ENCODE peak calls at places on chromosomes 1 and 21, in five cellular contexts. B is Karpas-422, K is fibroblast of lung, D is DND-41, R is PC-9. S is an unnamed sample.
A peak's percentile ranks its signal among the peaks of the same experiment; 100 is the strongest.

GRCh38 chr1:152141971-152142584 is 16.9 kb downstream of the RPTN start:
- DNase-seq in B (peak; percentile 62), K (peak; percentile 71), R (peak; percentile 66), D (peak; percentile 21), S (peak; percentile 54)

GRCh38 chr1:224668991-224669390 is 52.9 kb downstream of the CNIH3 start:
- DNase-seq in D (no peak), R (peak; percentile 44), K (peak; percentile 25), B (no peak), S (no peak)

GRCh38 chr1:71857862-71858261 is 424.5 kb downstream of the NEGR1 start:
- DNase-seq in D (no peak), B (no peak), R (no peak), K (peak; percentile 58), S (no peak)

GRCh38 chr1:158093376-158093775 is 87.3 kb upstream of the CD1D start:
- DNase-seq in R (no peak), D (no peak), B (no peak), K (no peak), S (no peak)

GRCh38 chr1:206035027-206035426 is 11.3 kb upstream of the CTSE start:
- DNase-seq in K (no peak), B (no peak), D (peak; percentile 18), R (no peak), S (no peak)

GRCh38 chr1:117284408-117285215 is 73.9 kb upstream of the VTCN1 start:
- DNase-seq in B (peak; percentile 68), D (no peak), K (peak; percentile 79), R (peak; percentile 81), S (peak; percentile 55)

GRCh38 chr1:213989071-213989739 is 1.4 kb downstream of the PROX1 start:
- DNase-seq in D (no peak), R (no peak), B (peak; percentile 72), K (no peak), S (no peak)

GRCh38 chr1:184627012-184627351 is 127.7 kb downstream of the EDEM3 start:
- DNase-seq in K (no peak), D (no peak), B (no peak), R (no peak), S (no peak)

GRCh38 chr21:45502006-45502345 is 40.3 kb downstream of the SLC19A1 start:
- DNase-seq in K (no peak), R (no peak), B (no peak), D (no peak), S (no peak)

GRCh38 chr21:33305344-33305671 is 19.5 kb upstream of the IFNAR1 start:
- DNase-seq in K (no peak), B (no peak), D (peak; percentile 1), R (no peak), S (no peak)

GRCh38 chr1:68725353-68725752 is 228.5 kb upstream of the DEPDC1 start:
- DNase-seq in K (peak; percentile 1), B (no peak), D (no peak), R (no peak), S (peak; percentile 53)

GRCh38 chr1:77687519-77687906 is 5.1 kb upstream of the ZZZ3 start:
- DNase-seq in R (peak; percentile 41), D (no peak), B (no peak), K (peak; percentile 25), S (no peak)

DNA sequence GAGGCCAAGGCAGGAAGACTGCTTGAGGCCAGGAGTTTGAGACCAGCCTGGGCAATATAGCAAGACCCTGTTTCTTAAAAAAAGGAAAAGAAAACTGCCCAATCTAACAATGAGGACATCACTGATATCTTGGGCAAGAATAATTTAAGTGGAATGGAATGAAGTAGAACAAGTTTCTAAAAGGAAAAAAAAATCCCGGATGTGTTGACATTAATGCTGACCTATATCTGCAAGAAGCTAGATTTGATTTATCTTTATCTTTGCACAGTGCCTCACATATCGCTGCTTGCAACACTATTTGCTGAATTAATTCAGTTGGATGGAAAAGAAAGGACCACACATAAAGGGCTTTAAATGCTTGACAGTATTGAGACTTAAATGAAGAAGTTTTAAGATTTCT is 27.8 kb downstream of the DIPK1A start:
- DNase-seq in R (peak; percentile 96), K (no peak), B (no peak), D (no peak), S (peak; percentile 65)
- H3K79me2 ChIP-seq in R (peaks cover 14% of the 10 kb centered on the region), K (no peaks in the 10 kb centered on the region), B (no peaks in the 10 kb centered on the region), D (peaks cover 80% of the 10 kb centered on the region), S (peaks cover 29% of the 10 kb centered on the region)

DNA sequence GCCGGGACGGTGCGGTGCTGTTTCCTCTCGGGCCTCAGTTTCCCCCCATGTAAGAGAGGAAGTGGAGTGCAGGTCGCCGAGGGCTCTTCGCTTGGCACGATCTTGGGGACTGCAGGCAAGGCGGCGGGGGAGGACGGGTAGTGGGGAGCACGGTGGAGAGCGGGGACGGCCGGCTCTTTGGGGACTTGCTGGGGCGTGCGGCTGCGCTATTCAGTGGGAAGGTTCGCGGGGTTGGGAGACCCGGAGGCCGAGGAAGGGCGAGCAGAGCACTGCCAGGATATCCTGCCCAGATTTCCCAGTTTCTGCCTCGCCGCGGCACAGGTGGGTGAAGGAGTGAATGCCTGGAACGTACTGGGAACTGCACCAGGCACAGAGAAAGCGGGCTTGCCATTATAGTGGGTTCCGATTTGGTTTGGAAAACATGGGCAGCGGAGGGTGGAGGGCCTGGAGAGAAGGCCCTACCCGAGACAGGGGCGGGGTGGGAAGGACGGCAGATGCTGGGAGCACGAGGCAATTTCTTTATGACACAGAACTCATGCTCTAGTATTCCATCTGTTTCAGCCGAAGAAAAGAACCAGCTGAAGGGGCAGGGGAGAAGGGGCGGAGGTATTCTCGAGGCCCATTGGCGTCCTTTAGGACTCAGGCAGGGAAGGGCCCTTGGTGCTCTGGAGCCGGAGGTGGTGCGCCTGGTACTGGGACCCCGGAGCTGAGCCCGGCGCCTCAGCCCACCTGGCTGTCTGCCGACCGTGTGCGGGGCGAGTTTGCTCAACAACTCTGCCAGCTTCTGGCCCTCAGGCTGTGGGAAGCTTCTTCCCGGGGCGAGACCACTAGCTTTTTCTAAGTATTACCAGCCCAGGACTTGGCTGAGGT is 970 bp downstream of the PCSK9 start:
- DNase-seq in B (no peak), R (no peak), D (no peak), K (peak; percentile 28), S (peak; percentile 24)
- H3K27me3 ChIP-seq in B (no peaks in the 10 kb centered on the region), R (no peaks in the 10 kb centered on the region), D (peaks cover 18% of the 10 kb centered on the region), K (peaks cover 61% of the 10 kb centered on the region), S (peaks cover 10% of the 10 kb centered on the region)

GRCh38 chr1:156160744-156161181 is 7.4 kb downstream of the SEMA4A start:
- DNase-seq in K (peak; percentile 65), D (no peak), B (no peak), R (no peak), S (no peak)
- H3K79me2 ChIP-seq in K (no peaks in the 10 kb centered on the region), D (no peaks in the 10 kb centered on the region), B (no peaks in the 10 kb centered on the region), R (no peaks in the 10 kb centered on the region), S (no peaks in the 10 kb centered on the region)

GRCh38 chr1:2084306-2084705 is 34.1 kb downstream of the PRKCZ start:
- DNase-seq in B (no peak), R (no peak), D (no peak), K (no peak), S (no peak)
- H3K27me3 ChIP-seq in B (no peaks in the 10 kb centered on the region), R (no peaks in the 10 kb centered on the region), D (no peaks in the 10 kb centered on the region), K (no peaks in the 10 kb centered on the region), S (no peaks in the 10 kb centered on the region)

GRCh38 chr21:35606136-35606535 is 454.2 kb downstream of the SETD4 start:
- DNase-seq in B (no peak), D (no peak), R (no peak), K (no peak), S (peak; percentile 35)

GRCh38 chr21:35603471-35603870 is 456.9 kb downstream of the SETD4 start:
- DNase-seq in K (no peak), R (no peak), D (peak; percentile 20), B (peak; percentile 40), S (no peak)

GRCh38 chr21:35606578-35606977 is 453.7 kb downstream of the SETD4 start:
- DNase-seq in K (no peak), D (no peak), B (no peak), R (no peak), S (peak; percentile 90)

GRCh38 chr21:35599164-35599563 is 461.2 kb downstream of the SETD4 start:
- DNase-seq in D (no peak), B (no peak), K (no peak), R (no peak), S (no peak)

DNA sequence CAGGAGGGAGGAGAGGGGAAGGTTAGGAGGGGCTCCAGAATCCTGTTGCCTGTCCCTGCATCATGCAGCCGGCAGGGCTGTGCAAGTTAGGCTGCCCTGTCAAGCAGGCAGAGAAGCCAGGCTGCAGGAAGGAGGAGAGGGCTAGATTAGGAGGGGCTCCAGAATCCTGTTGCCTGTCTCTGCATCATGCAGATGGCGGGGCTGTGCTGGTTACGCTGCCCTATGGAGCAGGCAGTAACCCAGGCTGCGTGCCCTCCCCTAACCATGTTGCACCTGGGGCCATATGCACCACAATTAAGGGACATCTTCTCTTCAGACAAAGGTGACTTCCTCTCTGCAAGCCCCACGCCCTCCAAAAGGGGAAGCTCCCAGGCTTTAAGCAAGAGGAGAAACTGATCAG is 457.5 kb downstream of the SETD4 start:
- DNase-seq in R (no peak), B (peak; percentile 42), K (no peak), D (peak; percentile 31), S (no peak)
- H3K79me2 ChIP-seq in R (no peaks in the 10 kb centered on the region), B (no peaks in the 10 kb centered on the region), K (no peaks in the 10 kb centered on the region), D (no peaks in the 10 kb centered on the region), S (no peaks in the 10 kb centered on the region)

GRCh38 chr1:39635871-39636210 is 3.6 kb downstream of the HEYL start:
- DNase-seq in R (no peak), K (no peak), D (no peak), B (no peak), S (no peak)

GRCh38 chr1:39632491-39633417 is 6.7 kb downstream of the HEYL start:
- DNase-seq in K (peak; percentile 63), D (no peak), R (no peak), B (no peak), S (no peak)

GRCh38 chr1:39631361-39632331 is 7.8 kb downstream of the HEYL start:
- DNase-seq in B (no peak), D (peak; percentile 8), R (no peak), K (no peak), S (no peak)

GRCh38 chr1:39635205-39635870 is 4.1 kb downstream of the HEYL start:
- DNase-seq in K (no peak), D (no peak), B (no peak), R (no peak), S (no peak)

DNA sequence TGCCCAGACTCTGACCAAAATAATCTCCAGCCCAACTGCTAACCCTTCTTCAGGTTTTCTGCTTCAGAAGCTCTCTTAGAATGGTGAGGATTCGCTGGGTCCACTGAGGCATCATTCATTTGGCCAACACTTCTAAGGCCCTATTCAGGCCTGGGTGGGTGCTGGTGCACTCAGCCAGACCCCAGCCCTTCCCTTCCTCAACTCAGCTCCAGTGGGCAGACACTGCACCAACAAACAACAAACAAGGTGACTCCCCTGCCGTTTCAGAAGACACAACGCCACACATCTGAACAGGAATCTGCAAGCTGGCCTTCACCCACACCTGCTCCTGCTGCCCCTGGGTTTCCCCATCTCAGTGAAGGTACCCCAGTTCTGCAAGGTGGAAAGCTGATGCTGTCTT is 6.0 kb downstream of the HEYL start:
- DNase-seq in D (no peak), K (no peak), B (no peak), R (no peak), S (no peak)
- H3K27me3 ChIP-seq in D (peaks cover 16% of the 10 kb centered on the region), K (peaks cover 45% of the 10 kb centered on the region), B (no peaks in the 10 kb centered on the region), R (peaks cover 53% of the 10 kb centered on the region), S (peaks cover 9% of the 10 kb centered on the region)